ENCODE peak calls at places on chromosomes 16 and 17, in ten cellular contexts. D, L, S, W, A, J, T, X, I and R are unnamed samples.
A peak's percentile ranks its signal among the peaks of the same experiment; 100 is the strongest.

GRCh38 chr17:63911657-63912100 is 621 bp upstream of the CSHL1 start:
- DNase-seq in I (peak; percentile 55), D (peak; percentile 21), T (no peak), L (peak; percentile 30), J (peak; percentile 10), W (no peak), S (peak; percentile 44), A (peak; percentile 45), X (peak; percentile 53), R (no peak)

GRCh38 chr17:29089601-29090044 is 46.7 kb downstream of the PIPOX start:
- DNase-seq in L (no peak), T (peak; percentile 82), W (no peak), D (no peak), J (no peak), A (no peak), S (peak; percentile 23), X (no peak), I (no peak), R (no peak)

GRCh38 chr16:16983545-16983944 is 487.2 kb downstream of the XYLT1 start:
- DNase-seq in A (no peak), I (no peak), L (no peak), T (no peak), S (no peak), D (no peak), X (no peak), J (no peak), W (no peak), R (no peak)

GRCh38 chr17:74431568-74432483 is at the start of gene GPRC5C:
- DNase-seq in I (peak; percentile 71), A (peak; percentile 83), T (peak; percentile 80), L (peak; percentile 64), D (peak; percentile 67), X (peak; percentile 91), W (peak; percentile 78), S (peak; percentile 92), J (peak; percentile 93), R (peak; percentile 83)

GRCh38 chr17:77353684-77354419 is 213.1 kb downstream of the SEC14L1 start:
- DNase-seq in W (no peak), A (no peak), S (no peak), X (no peak), D (no peak), T (peak; percentile 46), I (no peak), J (peak; percentile 2), L (no peak), R (peak; percentile 39)

GRCh38 chr16:12057276-12057675 is 80.7 kb downstream of the SNX29 start:
- DNase-seq in I (no peak), S (peak; percentile 26), X (no peak), L (peak; percentile 25), W (no peak), J (no peak), A (no peak), T (peak; percentile 69), D (no peak), R (no peak)

GRCh38 chr16:66028505-66029216 is 337.8 kb upstream of the CDH5 start:
- DNase-seq in W (no peak), S (no peak), L (peak; percentile 67), T (no peak), J (no peak), I (no peak), D (no peak), X (no peak), A (no peak), R (no peak)

GRCh38 chr17:22707626-22708025 is 1015.3 kb downstream of the KCNJ18 start:
- DNase-seq in X (no peak), W (no peak), D (no peak), S (no peak), I (no peak), A (no peak), J (no peak), L (no peak), T (no peak), R (no peak)

GRCh38 chr17:50264263-50265113 is 9.8 kb upstream of the TMEM92 start:
- DNase-seq in X (peak; percentile 73), A (no peak), T (peak; percentile 74), S (no peak), D (no peak), J (no peak), I (no peak), W (no peak), L (no peak), R (peak; percentile 84)

GRCh38 chr17:50265690-50266306 is 8.5 kb upstream of the TMEM92 start:
- DNase-seq in L (no peak), I (no peak), D (no peak), S (no peak), T (no peak), X (peak; percentile 30), J (no peak), W (no peak), A (no peak), R (no peak)

GRCh38 chr17:50263293-50264262 is 10.7 kb upstream of the TMEM92 start:
- DNase-seq in A (no peak), L (no peak), I (no peak), T (no peak), D (no peak), W (no peak), S (no peak), J (no peak), X (peak; percentile 43), R (peak; percentile 56)

GRCh38 chr17:50266384-50267073 is 7.7 kb upstream of the TMEM92 start:
- DNase-seq in A (no peak), I (peak; percentile 20), D (no peak), W (no peak), X (peak; percentile 78), L (peak; percentile 83), J (no peak), T (peak; percentile 91), S (peak; percentile 39), R (peak; percentile 88)

GRCh38 chr17:50265212-50265611 is 9.1 kb upstream of the TMEM92 start:
- DNase-seq in T (peak; percentile 69), X (peak; percentile 19), A (no peak), J (no peak), L (no peak), I (no peak), W (no peak), S (no peak), D (no peak), R (peak; percentile 67)
- H3K4me3 ChIP-seq in T (no peak overlapping the region), X (no peak overlapping the region), A (no peak overlapping the region), J (no peak overlapping the region), L (no peak overlapping the region), I (no peak overlapping the region), W (no peak overlapping the region), S (no peak overlapping the region), D (no peak overlapping the region), R (no peak overlapping the region)

DNA sequence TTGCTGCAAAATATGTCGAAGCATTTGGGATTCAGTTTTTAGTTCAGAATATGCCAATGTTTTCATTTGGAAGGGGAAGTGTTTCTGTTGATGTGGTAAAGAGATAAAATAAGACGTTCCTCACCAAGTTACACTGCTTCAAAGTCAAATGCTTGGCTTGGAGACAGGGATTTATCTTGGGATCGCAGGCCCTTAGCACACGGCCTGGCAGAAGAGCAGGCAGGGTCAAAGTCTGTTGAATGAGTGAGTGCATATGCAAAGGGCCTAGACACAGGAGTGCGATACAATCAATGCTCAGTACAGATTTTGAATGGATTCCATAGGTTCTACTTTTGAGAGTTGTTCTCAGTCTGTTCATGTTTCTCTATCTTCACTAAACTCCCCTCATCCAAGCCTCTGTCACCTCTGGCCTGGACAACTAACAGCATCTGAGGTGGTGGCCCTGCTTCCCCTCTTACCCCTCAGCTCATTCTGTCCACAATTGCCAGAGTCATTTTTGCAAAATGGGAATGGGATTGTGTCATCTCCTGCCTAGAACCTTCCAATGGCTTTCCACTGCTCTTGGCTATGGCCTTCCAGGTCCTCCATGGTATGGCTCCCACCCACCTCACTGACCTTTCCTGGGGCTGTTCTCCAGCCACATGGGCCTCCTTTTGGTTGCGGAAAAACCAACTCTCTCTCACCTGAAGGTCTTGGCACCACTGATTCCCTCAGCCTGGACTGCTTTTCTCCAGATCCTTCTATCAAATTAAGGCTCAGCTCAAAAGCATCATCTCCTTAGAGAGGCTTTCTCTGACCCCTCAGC is 3.2 kb downstream of the DEXI start:
- DNase-seq in L (no peak), S (no peak), W (peak; percentile 15), I (no peak), A (no peak), X (no peak), T (no peak), D (no peak), J (peak; percentile 86), R (no peak)
- H3K4me3 ChIP-seq in L (no peak overlapping the region), S (no peak overlapping the region), W (no peak overlapping the region), I (peak overlapping the region; percentile 96), A (peak overlapping the region; percentile 45), X (no peak overlapping the region), T (no peak overlapping the region), D (no peak overlapping the region), J (no peak overlapping the region), R (no peak overlapping the region)

GRCh38 chr16:57013902-57014301 is 24.5 kb downstream of the NLRC5 start:
- DNase-seq in X (no peak), I (no peak), D (peak; percentile 66), A (no peak), W (no peak), T (no peak), J (no peak), S (no peak), L (no peak), R (no peak)
- H3K4me3 ChIP-seq in X (no peak overlapping the region), I (no peak overlapping the region), D (no peak overlapping the region), A (no peak overlapping the region), W (no peak overlapping the region), T (no peak overlapping the region), J (no peak overlapping the region), S (no peak overlapping the region), L (no peak overlapping the region), R (no peak overlapping the region)

GRCh38 chr16:86970279-86970678 is 346.9 kb downstream of the C16orf95 start:
- DNase-seq in L (no peak), T (no peak), J (no peak), W (no peak), S (no peak), X (no peak), D (peak; percentile 1), A (no peak), I (no peak), R (no peak)

GRCh38 chr16:86970726-86971125 is 346.5 kb downstream of the C16orf95 start:
- DNase-seq in W (no peak), A (no peak), T (no peak), I (no peak), D (no peak), S (no peak), L (no peak), X (no peak), J (no peak), R (peak; percentile 43)

GRCh38 chr16:86969716-86970115 is 347.5 kb downstream of the C16orf95 start:
- DNase-seq in I (no peak), T (no peak), J (no peak), S (no peak), A (no peak), W (no peak), X (no peak), L (no peak), D (no peak), R (peak; percentile 45)

GRCh38 chr16:86968866-86969265 is 348.3 kb downstream of the C16orf95 start:
- DNase-seq in A (no peak), T (no peak), S (no peak), X (no peak), L (no peak), D (no peak), W (no peak), I (no peak), J (no peak), R (peak; percentile 55)

DNA sequence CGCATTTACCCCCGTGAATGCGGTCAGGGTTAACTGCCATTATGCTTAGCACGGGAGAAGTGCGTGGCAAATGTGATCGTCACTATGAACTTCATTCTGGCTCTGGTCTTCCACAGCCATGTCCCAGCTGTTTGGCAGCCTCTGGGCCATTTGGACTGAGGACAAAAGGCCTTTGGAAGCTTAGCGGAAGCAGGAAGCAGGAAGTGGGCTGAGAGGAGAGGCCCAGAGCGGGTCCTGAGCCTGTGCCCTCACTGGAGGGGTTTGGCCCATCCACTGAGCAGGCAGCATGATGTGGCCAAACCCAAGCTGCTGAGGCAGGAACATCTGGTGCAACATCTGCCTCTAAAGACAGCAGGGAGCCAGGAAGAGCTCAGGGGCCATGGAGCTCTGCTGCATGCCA is 345.9 kb downstream of the C16orf95 start:
- DNase-seq in T (no peak), I (no peak), X (no peak), S (no peak), W (peak; percentile 47), L (no peak), A (peak; percentile 43), D (no peak), J (no peak), R (no peak)
- H3K4me3 ChIP-seq in T (no peak overlapping the region), I (no peak overlapping the region), X (no peak overlapping the region), S (no peak overlapping the region), W (no peak overlapping the region), L (no peak overlapping the region), A (no peak overlapping the region), D (no peak overlapping the region), J (no peak overlapping the region), R (no peak overlapping the region)